ENCODE peak calls at places on chromosomes 16 and 17, in nine cellular contexts. B is NCI-H1092; A is amygdala; X is AG09309; N is stimulated activated CD4-positive, alpha-beta T cell treated with anti-CD3 and anti-CD28 coated beads, Interleukin-2, amount 100 ng/mL, for 24 hours; W is activated T-helper 1 cell treated with anti-CD3 and anti-CD28 coated beads, Interleukin-12 subunit alpha, Interleukin-12 subunit beta, Interleukin-2, Interleukin-4 antibody, amounts not matched to agents 30 ng/mL and 10 ng/mL and 1 ng/mL, durations not matched to agents 14 hours and 24 hours and 36 hours; Y is T-helper 2 cell; U is cerebellum; R is DMS 273 treated with DMSO at 0.1 percent for 48 hours. Z is an unnamed sample.
A peak's percentile ranks its signal among the peaks of the same experiment; 100 is the strongest.

GRCh38 chr16:11586856-11587642 is at the start of gene LITAF:
- DNase-seq in B (peak; percentile 31), A (peak; percentile 42), X (no peak), N (peak; percentile 69), W (peak; percentile 45), Y (peak; percentile 40), U (peak; percentile 31), R (peak; percentile 4), Z (peak; percentile 41)

GRCh38 chr17:46044286-46044928 is 45.4 kb downstream of the STH start:
- DNase-seq in B (peak; percentile 51), A (no peak), X (peak; percentile 79), N (peak; percentile 65), W (peak; percentile 12), Y (peak; percentile 28), U (peak; percentile 77), R (peak; percentile 69), Z (peak; percentile 40)

GRCh38 chr17:2214047-2214717 is 89.4 kb downstream of the SMG6 start:
- DNase-seq in B (no peak), A (peak; percentile 39), X (no peak), N (peak; percentile 32), W (no peak), Y (no peak), U (peak; percentile 32), R (no peak), Z (no peak)

GRCh38 chr16:11367483-11367906 is 22.2 kb downstream of the RMI2 start:
- DNase-seq in B (no peak), A (no peak), X (no peak), N (no peak), W (no peak), Y (no peak), U (no peak), R (no peak), Z (no peak)

GRCh38 chr17:31251618-31252328 is 45.3 kb downstream of the OMG start:
- DNase-seq in B (no peak), A (no peak), X (no peak), N (no peak), W (no peak), Y (no peak), U (no peak), R (no peak), Z (no peak)

GRCh38 chr17:17570207-17570797 is 21.2 kb downstream of the PEMT start:
- DNase-seq in B (peak; percentile 52), A (no peak), X (no peak), N (no peak), W (no peak), Y (no peak), U (peak; percentile 76), R (no peak), Z (no peak)

GRCh38 chr16:11497329-11497805 is 89.4 kb downstream of the LITAF start:
- DNase-seq in B (peak; percentile 69), A (peak; percentile 65), X (peak; percentile 18), N (no peak), W (no peak), Y (no peak), U (peak; percentile 67), R (peak; percentile 93), Z (peak; percentile 86)

GRCh38 chr16:732936-733335 is 6.0 kb downstream of the HAGHL start:
- DNase-seq in B (no peak), A (no peak), X (no peak), N (no peak), W (no peak), Y (no peak), U (no peak), R (no peak), Z (peak; percentile 25)

GRCh38 chr16:13856811-13857511 is 63.0 kb upstream of the ERCC4 start:
- DNase-seq in B (no peak), A (no peak), X (no peak), N (no peak), W (no peak), Y (no peak), U (no peak), R (no peak), Z (no peak)

Z was measured in caudate nucleus.